ENCODE peak calls at places on chromosome 1, in five cellular contexts. Q, T, P, W and X are unnamed samples.

GRCh38 chr1:2583871-2584341 is 2.7 kb upstream of the PRXL2B start:
- DNase-seq in Q (peak; percentile 73), W (peak; percentile 36), P (no peak), T (peak; percentile 42), X (no peak)

GRCh38 chr1:9766759-9767442 is 56.9 kb downstream of the CLSTN1 start:
- DNase-seq in T (no peak), Q (no peak), W (no peak), P (no peak), X (no peak)

GRCh38 chr1:176205322-176205914 is 1.7 kb downstream of the COP1 start:
- DNase-seq in P (no peak), T (no peak), W (no peak), Q (no peak), X (no peak)

GRCh38 chr1:218390625-218391024 is 45.5 kb downstream of the TGFB2 start:
- DNase-seq in Q (no peak), T (no peak), W (no peak), P (peak; percentile 50), X (no peak)

GRCh38 chr1:1286313-1287261 is 6.4 kb downstream of the SCNN1D start:
- DNase-seq in W (peak; percentile 28), P (no peak), T (no peak), Q (no peak), X (no peak)

GRCh38 chr1:5508669-5509330 is 483.4 kb downstream of the NPHP4 start:
- DNase-seq in P (no peak), T (no peak), W (no peak), Q (no peak), X (no peak)

GRCh38 chr1:116426401-116426800 is 53.4 kb downstream of the ATP1A1 start:
- DNase-seq in Q (no peak), W (no peak), P (no peak), T (no peak), X (no peak)

GRCh38 chr1:2451744-2452582 is 24.1 kb upstream of the PLCH2 start:
- DNase-seq in P (no peak), Q (no peak), W (no peak), T (no peak), X (no peak)

GRCh38 chr1:119188926-119189325 is 48.5 kb upstream of the WARS2 start:
- DNase-seq in P (no peak), T (no peak), W (no peak), Q (no peak), X (no peak)

GRCh38 chr1:155892801-155893200 is 18.3 kb downstream of the RIT1 start:
- DNase-seq in W (no peak), T (no peak), Q (no peak), P (no peak), X (no peak)

GRCh38 chr1:224064150-224064549 is 49.8 kb upstream of the FBXO28 start:
- DNase-seq in W (no peak), Q (no peak), T (no peak), P (no peak), X (no peak)